ENCODE peak calls at places on chromosomes 7 and 10, in four cellular contexts. L, X, I and Z are unnamed samples.

GRCh38 chr10:101310528-101311439 is 43.2 kb upstream of the BTRC start:
- DNase-seq in L (no peak), I (no peak), X (no peak), Z (no peak)

GRCh38 chr7:56026538-56026937 is 24.7 kb downstream of the PSPH start:
- DNase-seq in X (no peak), L (no peak), I (no peak), Z (no peak)

GRCh38 chr7:54781356-54781912 is 22.4 kb upstream of the SEC61G start:
- DNase-seq in L (no peak), I (no peak), X (no peak), Z (no peak)

GRCh38 chr7:91632948-91633519 is 247.5 kb downstream of the MTERF1 start:
- DNase-seq in L (no peak), X (no peak), I (no peak), Z (no peak)

GRCh38 chr7:105935250-105935649 is 27.8 kb upstream of the CDHR3 start:
- DNase-seq in X (no peak), L (no peak), I (no peak), Z (no peak)

GRCh38 chr7:55556031-55556430 is 16.3 kb downstream of the VOPP1 start:
- DNase-seq in X (no peak), I (no peak), L (no peak), Z (no peak)

GRCh38 chr10:130862626-130863025 is 448.9 kb downstream of the TCERG1L start:
- DNase-seq in L (no peak), X (no peak), I (no peak), Z (no peak)

GRCh38 chr7:149181136-149181790 is 14.1 kb upstream of the ZNF282 start:
- DNase-seq in I (no peak), L (no peak), X (no peak), Z (no peak)

GRCh38 chr10:132175907-132176581 is 10.7 kb upstream of the DPYSL4 start:
- DNase-seq in I (no peak), L (no peak), X (peak; percentile 47), Z (no peak)

GRCh38 chr7:104779888-104780287 is 234.1 kb upstream of the KMT2E start:
- DNase-seq in I (no peak), X (no peak), L (no peak), Z (no peak)

GRCh38 chr10:103127241-103127640 is 65.8 kb downstream of the NT5C2 start:
- DNase-seq in X (no peak), I (no peak), L (no peak), Z (no peak)

GRCh38 chr7:91182819-91183405 is 81.3 kb upstream of the FZD1 start:
- DNase-seq in L (no peak), X (no peak), I (no peak), Z (no peak)

GRCh38 chr7:90455163-90456030 is 14.0 kb upstream of the PTTG1IP2 start:
- DNase-seq in L (no peak), I (no peak), X (no peak), Z (peak; percentile 5)

GRCh38 chr10:2885276-2885955 is 181.9 kb upstream of the PFKP start:
- DNase-seq in X (no peak), I (no peak), L (no peak), Z (no peak)

GRCh38 chr10:20948723-20949327 is 51.7 kb upstream of the NEBL start:
- DNase-seq in I (no peak), X (no peak), L (no peak), Z (no peak)

GRCh38 chr7:106010331-106010730 is 47.3 kb downstream of the CDHR3 start:
- DNase-seq in X (no peak), I (no peak), L (no peak), Z (peak; percentile 13)

GRCh38 chr7:85125160-85125559 is 61.7 kb downstream of the SEMA3D start:
- DNase-seq in I (no peak), L (no peak), X (no peak), Z (no peak)

GRCh38 chr10:93435621-93436385 is 46.3 kb downstream of the MYOF start:
- DNase-seq in X (no peak), I (no peak), L (no peak), Z (no peak)

GRCh38 chr10:28778524-28778923 is 101.2 kb downstream of the BAMBI start:
- DNase-seq in X (no peak), L (no peak), I (no peak), Z (no peak)

GRCh38 chr10:72258617-72259016 is 15.1 kb upstream of the DDIT4 start:
- DNase-seq in L (no peak), X (no peak), I (no peak), Z (no peak)

GRCh38 chr10:70761031-70761601 is 24.1 kb downstream of the TBATA start:
- DNase-seq in L (no peak), I (no peak), X (no peak), Z (no peak)

GRCh38 chr10:125158528-125159485 is 1.6 kb downstream of the CTBP2 start:
- DNase-seq in X (peak; percentile 57), L (no peak), I (peak; percentile 67), Z (peak; percentile 65)